ENCODE peak calls at places on chromosomes 13 and 19, in ten cellular contexts. V is aorta, O is endodermal cell, G is HFF-Myc, I is lung, H is astrocyte of the spinal cord, J is spleen, L is MM.1S, A is WERI-Rb-1, R is uterus. X is an unnamed sample.

GRCh38 chr19:1251503-1252220 is 3.3 kb downstream of the MIDN start:
- DNase-seq in L (no peak), H (peak; percentile 39), G (no peak), J (peak; percentile 96), A (no peak), R (no peak), V (no peak), O (peak; percentile 71), I (peak; percentile 80), X (no peak)

GRCh38 chr19:55304980-55305379 is 20.2 kb downstream of the TMEM150B start:
- DNase-seq in A (no peak), O (peak; percentile 68), I (no peak), R (no peak), H (no peak), L (no peak), G (no peak), J (no peak), V (no peak), X (no peak)

GRCh38 chr13:30870049-30870884 is 35.8 kb upstream of the MEDAG start:
- DNase-seq in J (no peak), I (peak; percentile 57), O (peak; percentile 93), A (no peak), G (peak; percentile 95), H (peak; percentile 99), V (peak; percentile 96), L (peak; percentile 15), R (peak; percentile 94), X (peak; percentile 60)

GRCh38 chr13:100977841-100978240 is 303.2 kb upstream of the TMTC4 start:
- DNase-seq in A (no peak), G (no peak), O (no peak), V (no peak), I (no peak), J (no peak), L (no peak), H (no peak), R (no peak), X (peak; percentile 2)

GRCh38 chr19:54154603-54155345 is 4.7 kb downstream of the LENG1 start:
- DNase-seq in A (no peak), O (no peak), R (no peak), H (no peak), J (no peak), V (no peak), L (no peak), G (no peak), I (no peak), X (peak; percentile 88)

GRCh38 chr13:36685912-36686311 is 12.1 kb downstream of the SERTM1 start:
- DNase-seq in L (no peak), O (no peak), H (peak; percentile 71), R (no peak), A (no peak), J (no peak), I (no peak), V (no peak), G (no peak), X (no peak)

GRCh38 chr13:43663474-43664090 is 123.2 kb downstream of the ENOX1 start:
- DNase-seq in I (no peak), J (no peak), O (no peak), G (no peak), L (no peak), A (no peak), V (no peak), H (peak; percentile 29), R (no peak), X (no peak)

GRCh38 chr19:8578642-8579265 is 1.5 kb upstream of the MYO1F start:
- DNase-seq in I (peak; percentile 79), V (peak; percentile 91), J (peak; percentile 94), L (peak; percentile 62), A (peak; percentile 71), O (peak; percentile 95), G (no peak), H (peak; percentile 65), R (peak; percentile 72), X (peak; percentile 63)

GRCh38 chr13:110116072-110116487 is 190.9 kb downstream of the COL4A1 start:
- DNase-seq in H (peak; percentile 49), O (peak; percentile 91), L (no peak), G (no peak), A (peak; percentile 78), I (peak; percentile 67), J (peak; percentile 89), R (peak; percentile 40), V (no peak), X (peak; percentile 10)

GRCh38 chr19:17210296-17210695 is 4.9 kb upstream of the USE1 start:
- DNase-seq in H (no peak), L (no peak), O (no peak), A (no peak), J (peak; percentile 64), R (no peak), V (no peak), I (no peak), G (no peak), X (no peak)

GRCh38 chr13:89238496-89238895 is 1567.3 kb downstream of the SLITRK5 start:
- DNase-seq in O (no peak), A (no peak), H (no peak), R (no peak), V (no peak), J (no peak), L (no peak), G (no peak), I (no peak), X (no peak)

GRCh38 chr13:29520671-29521070 is 74.8 kb downstream of the SLC7A1 start:
- DNase-seq in A (no peak), V (peak; percentile 44), R (no peak), G (peak; percentile 81), H (peak; percentile 83), J (no peak), O (no peak), I (no peak), L (no peak), X (no peak)

GRCh38 chr19:1468274-1469199 is 10.5 kb downstream of the C19orf25 start:
- DNase-seq in I (no peak), O (peak; percentile 88), G (no peak), R (no peak), H (no peak), V (no peak), J (no peak), A (no peak), L (no peak), X (no peak)

GRCh38 chr13:107827840-107828549 is 387.3 kb downstream of the LIG4 start:
- DNase-seq in J (no peak), I (no peak), O (no peak), A (no peak), R (no peak), H (no peak), V (no peak), L (no peak), G (no peak), X (no peak)

GRCh38 chr19:33300016-33300981 is 2.0 kb downstream of the CEBPA start:
- DNase-seq in J (no peak), L (no peak), R (no peak), A (no peak), G (no peak), I (peak; percentile 33), O (no peak), V (no peak), H (no peak), X (no peak)
- H3K4me3 ChIP-seq in J (peak overlapping the region; percentile 40), L (no peak overlapping the region), R (no peak overlapping the region), A (no peak overlapping the region), G (no peak overlapping the region), I (peak overlapping the region; percentile 68), O (no peak overlapping the region), V (no peak overlapping the region), H (no peak overlapping the region), X (no peak overlapping the region)

GRCh38 chr13:49936085-49936942 is at the start of gene SPRYD7:
- DNase-seq in L (peak; percentile 92), A (peak; percentile 93), V (peak; percentile 100), J (peak; percentile 100), G (peak; percentile 93), R (peak; percentile 99), O (peak; percentile 100), H (peak; percentile 99), I (peak; percentile 99), X (peak; percentile 71)
- H3K4me3 ChIP-seq in L (peak within 1 kb of the TSS; percentile 78), A (peak within 1 kb of the TSS; percentile 75), V (peak within 1 kb of the TSS; percentile 84), J (peak within 1 kb of the TSS; percentile 89), G (peak within 1 kb of the TSS; percentile 62), R (peak within 1 kb of the TSS; percentile 81), O (peak within 1 kb of the TSS; percentile 94), H (peak within 1 kb of the TSS; percentile 89), I (peak within 1 kb of the TSS; percentile 97), X (peak within 1 kb of the TSS; percentile 81)

DNA sequence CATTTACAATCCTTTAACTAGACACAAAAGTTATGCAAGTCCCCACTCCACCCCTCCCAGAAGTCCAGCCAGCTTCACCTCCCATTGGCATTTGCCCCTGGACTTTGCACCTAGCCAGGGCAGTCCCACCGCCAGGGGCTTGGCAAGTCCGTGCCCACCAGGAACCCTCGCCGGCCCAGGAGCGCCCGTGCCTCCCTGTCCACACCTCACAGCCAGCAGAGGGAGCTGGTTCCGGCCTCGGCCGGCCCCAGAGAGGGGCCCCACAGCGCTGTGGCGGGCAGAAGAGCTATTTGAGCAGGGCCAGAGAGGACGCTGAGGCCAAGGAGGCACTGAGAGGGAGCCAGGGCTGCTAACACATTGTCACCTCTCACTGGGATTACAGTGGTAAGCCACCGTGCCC is 796.6 kb upstream of the PCDH20 start:
- DNase-seq in L (no peak), A (no peak), H (no peak), I (no peak), J (no peak), V (no peak), G (no peak), R (no peak), O (peak; percentile 59), X (no peak)
- H3K4me3 ChIP-seq in L (no peak overlapping the region), A (no peak overlapping the region), H (no peak overlapping the region), I (no peak overlapping the region), J (no peak overlapping the region), V (no peak overlapping the region), G (no peak overlapping the region), R (no peak overlapping the region), O (no peak overlapping the region), X (no peak overlapping the region)

GRCh38 chr19:15320118-15320517 is 12.2 kb downstream of the BRD4 start:
- DNase-seq in H (peak; percentile 60), I (no peak), A (no peak), L (no peak), V (no peak), R (no peak), J (no peak), G (peak; percentile 44), O (no peak), X (no peak)

GRCh38 chr19:15315101-15315500 is 17.2 kb downstream of the BRD4 start:
- DNase-seq in V (no peak), R (no peak), I (no peak), L (no peak), A (no peak), G (no peak), J (no peak), O (no peak), H (no peak), X (no peak)

GRCh38 chr19:15317392-15318011 is 14.8 kb downstream of the BRD4 start:
- DNase-seq in O (no peak), L (no peak), A (no peak), I (no peak), R (no peak), H (peak; percentile 65), G (no peak), J (no peak), V (no peak), X (no peak)

GRCh38 chr19:15316498-15316897 is 15.8 kb downstream of the BRD4 start:
- DNase-seq in G (no peak), H (peak; percentile 68), L (peak; percentile 41), V (no peak), O (no peak), J (no peak), I (no peak), R (no peak), A (no peak), X (no peak)

DNA sequence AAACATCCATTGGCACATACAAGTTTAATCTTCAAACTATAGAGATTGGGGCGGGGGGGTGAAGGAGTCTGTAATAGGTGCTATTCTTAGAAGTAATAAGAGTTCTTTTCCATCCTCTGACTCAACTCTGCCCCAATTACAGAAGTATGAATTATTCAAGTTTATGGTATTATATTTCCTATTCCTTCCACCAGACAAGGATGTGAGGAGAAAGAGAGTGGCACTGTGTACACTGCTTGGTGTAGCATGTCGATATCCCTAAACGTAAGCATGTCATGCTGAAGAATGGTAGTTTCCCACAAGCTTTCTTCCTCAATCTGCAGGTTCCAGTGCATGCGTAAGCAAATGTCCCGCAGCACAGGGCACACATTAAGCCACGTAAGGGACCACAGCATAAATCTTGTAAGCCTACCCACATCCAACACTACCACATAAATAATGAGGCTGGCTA is 14.1 kb downstream of the BRD4 start:
- DNase-seq in V (no peak), I (no peak), A (no peak), L (no peak), J (no peak), G (no peak), O (no peak), R (no peak), H (no peak), X (no peak)
- H3K4me3 ChIP-seq in V (no peak overlapping the region), I (no peak overlapping the region), A (no peak overlapping the region), L (no peak overlapping the region), J (no peak overlapping the region), G (no peak overlapping the region), O (peak overlapping the region; percentile 76), R (no peak overlapping the region), H (no peak overlapping the region), X (no peak overlapping the region)